ENCODE peak calls at places on chromosomes 1 and 21, in ten cellular contexts. V, H, F, T, B, I, O, D, G and Y are unnamed samples.

GRCh38 chr1:62544570-62544969 is 52.8 kb upstream of the ANGPTL3 start:
- DNase-seq in V (no peak), H (no peak), F (no peak), T (no peak), B (no peak), I (no peak), O (no peak), D (no peak), G (no peak), Y (no peak)

GRCh38 chr1:192807221-192807967 is 1.4 kb upstream of the RGS2 start:
- DNase-seq in V (no peak), H (peak), F (no peak), T (no peak), B (no peak), I (no peak), O (no peak), D (no peak), G (no peak), Y (no peak)

GRCh38 chr1:94022471-94023189 is 98.3 kb downstream of the ABCA4 start:
- DNase-seq in V (no peak), H (peak), F (no peak), T (no peak), B (no peak), I (no peak), O (no peak), D (no peak), G (peak), Y (peak)

GRCh38 chr21:42002421-42002958 is 7.7 kb downstream of the ZBTB21 start:
- DNase-seq in V (no peak), H (no peak), F (no peak), T (no peak), B (no peak), I (no peak), O (no peak), D (no peak), G (no peak), Y (no peak)

GRCh38 chr1:13539683-13540082 is 25.9 kb upstream of the LRRC38 start:
- DNase-seq in V (no peak), H (no peak), F (no peak), T (no peak), B (no peak), I (no peak), O (no peak), D (no peak), G (no peak), Y (no peak)

GRCh38 chr1:150563340-150564038 is 14.3 kb downstream of the ADAMTSL4 start:
- DNase-seq in V (no peak), H (no peak), F (peak), T (peak), B (no peak), I (no peak), O (no peak), D (peak), G (no peak), Y (peak)

GRCh38 chr1:222912730-222913129 is 97.9 kb downstream of the DISP1 start:
- DNase-seq in V (no peak), H (no peak), F (no peak), T (no peak), B (no peak), I (no peak), O (no peak), D (no peak), G (no peak), Y (no peak)

GRCh38 chr1:101086783-101087182 is 61.2 kb upstream of the DPH5 start:
- DNase-seq in V (no peak), H (no peak), F (no peak), T (no peak), B (no peak), I (no peak), O (no peak), D (no peak), G (no peak), Y (no peak)

GRCh38 chr1:185886671-185887070 is 152.5 kb downstream of the HMCN1 start:
- DNase-seq in V (no peak), H (no peak), F (no peak), T (no peak), B (no peak), I (no peak), O (no peak), D (no peak), G (no peak), Y (no peak)

GRCh38 chr1:185880330-185880729 is 146.1 kb downstream of the HMCN1 start:
- DNase-seq in V (no peak), H (no peak), F (no peak), T (no peak), B (no peak), I (no peak), O (no peak), D (no peak), G (no peak), Y (no peak)

GRCh38 chr1:185886046-185886445 is 151.9 kb downstream of the HMCN1 start:
- DNase-seq in V (no peak), H (no peak), F (no peak), T (no peak), B (no peak), I (no peak), O (no peak), D (no peak), G (no peak), Y (no peak)

DNA sequence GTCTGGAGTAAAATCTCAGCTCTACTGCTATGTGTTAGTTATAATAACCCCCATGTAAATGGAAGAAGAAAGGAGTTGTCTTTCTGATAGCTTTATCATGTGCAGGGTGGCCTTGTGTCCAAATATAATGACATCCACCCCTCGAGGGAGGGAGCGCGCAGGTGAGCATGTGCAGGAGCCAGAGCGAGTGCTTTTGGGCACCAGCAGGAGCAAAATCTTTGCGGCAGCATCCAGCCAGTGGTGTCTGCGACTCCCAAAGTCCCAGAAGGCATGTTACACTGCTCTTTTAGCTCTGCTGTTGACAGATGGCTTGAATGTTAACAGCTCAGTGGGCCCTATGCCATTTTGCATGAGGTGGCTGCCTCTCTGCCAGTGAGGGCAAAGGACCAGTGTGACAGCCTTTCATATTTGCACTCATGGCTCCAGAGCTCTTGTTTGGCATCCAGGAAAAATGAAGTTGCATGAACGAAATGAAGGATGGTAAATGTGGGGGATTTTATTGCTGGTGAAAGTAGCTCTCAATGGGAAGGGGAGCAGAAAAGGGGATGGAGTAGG is 146.7 kb downstream of the HMCN1 start:
- DNase-seq in V (no peak), H (no peak), F (no peak), T (no peak), B (no peak), I (no peak), O (no peak), D (no peak), G (no peak), Y (no peak)
- TF ChIP-seq POLR2A in V (no peak), H (no peak), F (no peak), T (no peak), B (no peak), I (no peak), O (no peak), D (no peak), G (no peak), Y (no peak)

DNA sequence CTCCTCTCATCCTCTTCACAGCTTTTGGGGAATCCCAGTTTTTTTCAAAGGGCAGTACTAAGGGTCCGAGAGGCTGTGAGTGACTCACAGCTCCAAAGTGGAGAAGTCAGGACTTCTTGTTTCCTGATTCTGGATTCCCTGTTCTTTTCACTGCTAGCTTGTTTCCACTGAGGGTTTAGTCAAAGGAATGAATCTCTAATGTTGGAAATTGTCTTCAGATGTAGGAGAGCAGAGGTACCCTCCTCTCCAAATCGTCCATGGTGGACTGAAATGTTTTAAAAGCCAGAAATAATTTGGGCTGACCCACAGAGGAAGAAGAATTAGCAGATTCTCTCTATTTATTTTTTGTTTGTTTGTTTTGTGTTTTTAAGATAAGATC is 30.5 kb downstream of the GPA33 start:
- DNase-seq in V (no peak), H (no peak), F (no peak), T (no peak), B (no peak), I (no peak), O (no peak), D (no peak), G (no peak), Y (no peak)
- TF ChIP-seq EP300 in V (no peak), H (no peak), F (no peak), T (no peak), B (no peak), I (no peak), O (no peak), D (no peak), G (no peak), Y (no peak)

GRCh38 chr1:217049081-217049480 is 325.9 kb upstream of the ESRRG start:
- DNase-seq in V (no peak), H (no peak), F (no peak), T (no peak), B (no peak), I (no peak), O (no peak), D (no peak), G (no peak), Y (no peak)

GRCh38 chr1:217052196-217052595 is 329.0 kb upstream of the ESRRG start:
- DNase-seq in V (no peak), H (no peak), F (no peak), T (no peak), B (no peak), I (no peak), O (no peak), D (no peak), G (no peak), Y (no peak)

GRCh38 chr1:217053666-217054065 is 330.4 kb upstream of the ESRRG start:
- DNase-seq in V (no peak), H (no peak), F (no peak), T (no peak), B (no peak), I (no peak), O (no peak), D (no peak), G (no peak), Y (no peak)

DNA sequence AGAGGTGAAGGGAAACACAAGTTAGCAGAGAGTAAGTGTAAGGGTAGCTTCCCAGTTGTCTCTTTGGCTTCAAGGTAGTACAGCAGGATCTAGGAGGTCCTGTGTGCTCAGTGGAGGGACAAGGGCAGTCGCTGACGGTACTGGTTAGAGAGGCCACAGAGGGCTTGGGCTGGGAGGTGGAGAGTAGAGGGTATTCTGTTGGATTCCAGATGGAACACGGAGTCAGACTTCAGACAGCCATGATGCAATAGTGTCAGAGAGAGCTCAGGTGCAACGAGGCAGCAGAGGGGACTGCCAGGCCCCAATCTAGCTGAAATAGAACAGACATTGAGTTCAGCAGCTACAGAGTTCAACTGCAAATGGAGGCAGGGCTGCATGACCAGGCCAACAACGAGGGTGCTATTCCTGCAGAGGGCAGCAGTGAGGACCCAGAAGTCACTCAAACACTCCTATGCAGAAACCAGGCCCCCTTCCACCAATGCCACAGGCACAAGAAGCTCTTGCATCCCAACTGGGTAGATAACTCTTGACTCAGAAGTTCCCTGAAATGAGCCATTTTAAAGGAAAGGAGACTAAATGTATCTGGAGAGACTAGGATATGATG is 325.0 kb upstream of the ESRRG start:
- DNase-seq in V (no peak), H (peak), F (no peak), T (no peak), B (peak), I (no peak), O (no peak), D (no peak), G (no peak), Y (no peak)
- TF ChIP-seq CTCF in V (no peak), H (no peak), F (no peak), T (no peak), B (peak), I (no peak), O (no peak), D (no peak), G (peak), Y (no peak)

DNA sequence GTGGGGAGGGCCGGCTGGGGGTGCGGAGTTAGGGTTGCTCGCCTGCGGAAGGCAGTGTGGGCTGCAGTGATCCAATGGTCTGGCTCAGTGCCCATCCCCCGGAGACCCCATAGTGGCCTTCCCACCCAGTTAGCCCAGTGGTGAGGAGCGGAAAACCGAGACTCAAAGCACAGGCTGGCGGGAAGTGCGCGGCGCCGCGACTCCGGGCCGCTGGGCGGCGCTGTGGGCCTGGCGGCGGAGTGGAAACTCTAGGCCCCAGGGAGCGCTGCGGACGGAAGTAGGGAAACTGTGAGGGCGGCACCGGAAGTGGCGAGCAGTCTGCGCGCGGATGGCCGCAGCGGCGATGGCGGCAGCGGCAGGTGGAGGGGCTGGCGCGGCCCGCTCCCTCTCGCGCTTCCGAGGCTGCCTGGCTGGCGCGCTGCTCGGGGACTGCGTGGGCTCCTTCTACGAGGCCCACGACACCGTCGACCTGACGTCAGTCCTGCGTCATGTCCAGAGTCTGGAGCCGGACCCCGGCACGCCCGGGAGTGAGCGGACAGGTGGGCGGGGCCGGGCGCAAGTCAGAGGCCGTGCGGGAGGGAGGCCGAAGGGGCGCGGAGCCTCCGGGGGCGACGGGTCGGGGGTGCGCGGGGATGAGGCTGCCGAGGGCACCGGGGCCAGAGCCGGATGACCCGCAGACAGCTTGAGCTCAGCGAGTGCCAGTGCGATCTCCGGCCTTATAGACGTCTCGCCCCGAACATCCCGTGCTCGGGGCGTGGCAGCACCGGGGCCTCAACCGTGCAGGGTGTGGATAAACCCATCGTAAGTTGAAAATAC is at the start of gene ADPRS:
- DNase-seq in V (peak), H (peak), F (peak), T (peak), B (peak), I (peak), O (peak), D (peak), G (peak), Y (peak)
- TF ChIP-seq POLR2A in V (peak), H (peak), F (peak), T (peak), B (no peak), I (peak), O (peak), D (peak), G (peak), Y (peak)

GRCh38 chr1:39082140-39082799 is 56.1 kb downstream of the NDUFS5 start:
- DNase-seq in V (peak), H (no peak), F (no peak), T (no peak), B (no peak), I (no peak), O (no peak), D (no peak), G (no peak), Y (no peak)

GRCh38 chr1:39084191-39084590 is 58.0 kb downstream of the NDUFS5 start:
- DNase-seq in V (peak), H (no peak), F (no peak), T (no peak), B (no peak), I (no peak), O (no peak), D (no peak), G (no peak), Y (no peak)

GRCh38 chr1:39080884-39081265 is 54.7 kb downstream of the NDUFS5 start:
- DNase-seq in V (peak), H (no peak), F (no peak), T (no peak), B (peak), I (no peak), O (peak), D (no peak), G (no peak), Y (no peak)

GRCh38 chr1:39081266-39082139 is 55.4 kb downstream of the NDUFS5 start:
- DNase-seq in V (peak), H (no peak), F (no peak), T (no peak), B (no peak), I (peak), O (peak), D (no peak), G (no peak), Y (no peak)

GRCh38 chr1:39082811-39083576 is 56.8 kb downstream of the NDUFS5 start:
- DNase-seq in V (peak), H (no peak), F (no peak), T (no peak), B (no peak), I (no peak), O (no peak), D (no peak), G (no peak), Y (no peak)
- TF ChIP-seq EP300 in V (no peak), H (no peak), F (no peak), T (no peak), B (no peak), I (no peak), O (no peak), D (no peak), G (no peak), Y (no peak)

GRCh38 chr21:43345046-43345745 is 81.7 kb downstream of the SIK1 start:
- DNase-seq in V (no peak), H (no peak), F (no peak), T (no peak), B (no peak), I (peak), O (no peak), D (no peak), G (no peak), Y (no peak)

GRCh38 chr21:43341349-43342163 is 85.4 kb downstream of the SIK1 start:
- DNase-seq in V (no peak), H (peak), F (no peak), T (no peak), B (no peak), I (peak), O (no peak), D (no peak), G (no peak), Y (no peak)

GRCh38 chr21:43342301-43342881 is 84.5 kb downstream of the SIK1 start:
- DNase-seq in V (no peak), H (no peak), F (no peak), T (no peak), B (no peak), I (no peak), O (no peak), D (no peak), G (no peak), Y (no peak)

GRCh38 chr21:43343992-43344886 is 82.7 kb downstream of the SIK1 start:
- DNase-seq in V (peak), H (peak), F (no peak), T (peak), B (no peak), I (peak), O (no peak), D (no peak), G (no peak), Y (no peak)

DNA sequence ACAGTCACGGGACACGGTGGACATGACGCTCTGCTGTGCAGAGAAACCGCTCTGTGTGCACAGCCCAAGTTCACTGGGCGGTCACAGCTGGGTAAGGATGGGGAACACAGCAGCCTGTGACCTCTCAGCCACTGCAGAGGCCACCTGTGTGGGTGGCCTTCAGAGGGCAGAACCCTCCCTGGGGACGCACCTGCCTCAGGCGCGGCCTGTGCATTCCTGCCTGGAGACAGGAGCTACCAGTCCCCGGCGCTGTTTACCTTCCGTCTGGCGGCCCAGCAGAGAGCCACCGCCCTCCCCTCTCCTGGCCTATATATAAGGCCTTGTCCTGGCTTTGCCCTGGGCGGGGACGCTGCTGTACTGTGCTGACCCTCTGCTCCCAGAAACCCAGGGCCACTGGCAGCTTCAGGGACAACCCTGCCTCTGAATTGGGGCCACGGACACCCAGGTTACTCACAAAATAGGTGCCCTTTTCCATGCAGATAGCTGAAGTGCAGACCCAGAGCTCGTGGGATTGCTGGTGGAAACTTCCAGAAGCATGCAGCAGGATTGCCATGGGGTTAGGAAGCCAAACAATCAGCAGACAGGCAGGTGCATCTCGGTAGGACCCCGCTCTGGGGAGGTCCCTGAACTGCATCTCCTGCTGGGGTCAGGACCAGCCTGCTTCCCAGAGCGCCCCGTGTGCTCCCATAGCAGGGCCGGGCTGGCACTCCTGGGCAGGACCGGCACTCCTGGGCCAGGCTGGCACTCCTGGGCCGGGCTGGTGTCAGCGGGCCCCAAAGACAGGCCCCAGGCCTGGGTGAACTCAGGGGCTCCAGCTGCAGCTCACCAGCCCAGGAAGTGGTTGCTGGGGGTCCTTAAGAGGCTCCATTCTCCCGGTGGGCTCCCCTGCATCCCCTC is 83.6 kb downstream of the SIK1 start:
- DNase-seq in V (no peak), H (peak), F (no peak), T (peak), B (no peak), I (peak), O (no peak), D (no peak), G (peak), Y (no peak)
- TF ChIP-seq CTCF in V (no peak), H (no peak), F (no peak), T (no peak), B (no peak), I (no peak), O (no peak), D (no peak), G (peak), Y (no peak)

GRCh38 chr1:1403543-1404112 is 3.5 kb downstream of the MRPL20 start:
- DNase-seq in V (no peak), H (no peak), F (no peak), T (no peak), B (no peak), I (no peak), O (no peak), D (no peak), G (no peak), Y (no peak)
- TF ChIP-seq POLR2A in V (no peak), H (no peak), F (no peak), T (no peak), B (no peak), I (no peak), O (peak), D (no peak), G (no peak), Y (no peak)

DNA sequence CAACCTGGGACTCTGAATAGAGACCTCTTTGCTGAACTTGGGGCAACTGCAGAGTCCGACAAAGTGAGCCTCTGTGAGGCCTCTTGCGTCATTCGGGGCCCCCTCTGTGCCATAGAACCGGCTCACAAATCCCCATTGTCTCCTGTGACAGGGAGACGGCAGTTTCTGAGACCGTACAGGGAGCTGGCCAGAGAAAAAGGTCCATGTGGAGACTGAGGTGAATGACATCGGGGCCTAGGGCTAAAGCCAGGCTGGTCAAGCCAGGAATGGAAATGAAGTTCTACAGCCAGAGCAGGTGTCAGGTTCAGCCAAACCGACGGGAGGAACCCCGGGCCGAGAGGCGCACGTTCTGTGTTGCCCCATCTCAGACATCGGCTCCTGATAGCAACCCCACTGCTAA is 37.1 kb upstream of the TRIM67 start:
- DNase-seq in V (no peak), H (no peak), F (no peak), T (no peak), B (no peak), I (peak), O (no peak), D (no peak), G (peak), Y (no peak)
- TF ChIP-seq EP300 in V (no peak), H (no peak), F (no peak), T (no peak), B (no peak), I (no peak), O (no peak), D (no peak), G (no peak), Y (no peak)